ENCODE peak calls at places on chromosomes 13 and 19, in seven cellular contexts. Q is cardiac fibroblast, J is brain microvascular endothelial cell, P is nephron progenitor cell, S is A549, V is astrocyte of the spinal cord, H is tibial nerve. O is an unnamed sample.

GRCh38 chr19:39399684-39400465 is 6.8 kb upstream of the ZFP36 start:
- DNase-seq in V (no peak), J (no peak), Q (no peak), P (no peak), H (no peak), S (no peak), O (no peak)

GRCh38 chr13:38814331-38814730 is 127.5 kb downstream of the FREM2 start:
- DNase-seq in S (no peak), Q (no peak), H (no peak), J (no peak), V (no peak), P (no peak), O (no peak)

GRCh38 chr19:38736036-38736412 is 8.2 kb downstream of the CAPN12 start:
- DNase-seq in P (peak; percentile 58), Q (no peak), S (peak; percentile 81), J (no peak), H (no peak), V (no peak), O (no peak)

GRCh38 chr13:43760257-43760656 is 26.5 kb downstream of the ENOX1 start:
- DNase-seq in S (no peak), J (no peak), V (no peak), P (no peak), H (no peak), Q (no peak), O (no peak)

GRCh38 chr13:19605161-19605955 is 28.1 kb upstream of the MPHOSPH8 start:
- DNase-seq in J (no peak), H (no peak), V (no peak), P (no peak), S (no peak), Q (no peak), O (no peak)

GRCh38 chr19:3603121-3603841 is 3.4 kb downstream of the TBXA2R start:
- DNase-seq in V (no peak), P (peak; percentile 45), J (no peak), Q (no peak), H (no peak), S (no peak), O (no peak)

GRCh38 chr13:65260938-65261880 is 1968.9 kb downstream of the PCDH9 start:
- DNase-seq in H (no peak), Q (peak; percentile 5), V (peak; percentile 8), P (no peak), J (no peak), S (no peak), O (no peak)

GRCh38 chr13:98050041-98050466 is 92.8 kb upstream of the FARP1 start:
- DNase-seq in J (peak; percentile 63), V (peak; percentile 14), P (no peak), H (no peak), Q (no peak), S (peak; percentile 58), O (no peak)

GRCh38 chr19:33470040-33470330 is 51.6 kb downstream of the PEPD start:
- DNase-seq in P (no peak), V (no peak), H (peak; percentile 5), Q (no peak), J (no peak), S (no peak), O (no peak)

GRCh38 chr19:6239401-6239844 is 40.4 kb downstream of the MLLT1 start:
- DNase-seq in Q (peak; percentile 54), H (no peak), V (no peak), S (no peak), P (no peak), J (no peak), O (no peak)

GRCh38 chr19:13082192-13083007 is 20.3 kb downstream of the LYL1 start:
- DNase-seq in V (peak; percentile 95), H (no peak), S (peak; percentile 58), Q (peak; percentile 55), P (peak; percentile 61), J (peak; percentile 68), O (no peak)

GRCh38 chr19:17112271-17112670 is 36.7 kb downstream of the MYO9B start:
- DNase-seq in Q (no peak), P (peak; percentile 61), V (no peak), H (no peak), J (no peak), S (no peak), O (no peak)

GRCh38 chr19:17109300-17109699 is 33.7 kb downstream of the MYO9B start:
- DNase-seq in V (no peak), J (no peak), H (no peak), S (no peak), Q (no peak), P (no peak), O (no peak)

GRCh38 chr19:17111766-17112165 is 36.2 kb downstream of the MYO9B start:
- DNase-seq in S (no peak), H (no peak), Q (no peak), J (no peak), V (no peak), P (no peak), O (no peak)

GRCh38 chr19:17109962-17110598 is 34.5 kb downstream of the MYO9B start:
- DNase-seq in Q (no peak), J (no peak), V (no peak), H (peak; percentile 42), S (no peak), P (no peak), O (no peak)

DNA sequence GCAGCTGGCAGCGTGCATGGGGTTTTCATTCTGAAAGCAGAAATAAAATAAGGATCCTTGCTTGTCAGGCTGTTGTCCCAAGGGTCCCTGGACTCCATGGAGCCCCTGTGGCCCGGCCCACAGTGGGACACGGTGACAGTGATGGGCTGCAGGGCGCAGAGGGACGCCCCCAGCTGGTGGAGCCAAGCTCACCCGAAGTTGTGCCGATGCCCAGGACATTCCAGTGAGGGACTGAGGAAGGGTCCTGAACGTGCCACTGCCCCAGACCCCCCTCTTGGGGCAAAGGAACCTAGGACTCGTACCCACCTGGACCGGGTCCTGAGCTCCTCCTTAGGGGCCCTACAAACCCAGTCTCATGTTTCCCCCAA is 35.0 kb downstream of the MYO9B start:
- DNase-seq in V (no peak), J (no peak), S (no peak), Q (no peak), H (no peak), P (no peak), O (no peak)
- TF ChIP-seq CTCF in V (no peak), J (no peak), S (no peak), Q (no peak), H (no peak), P (no peak), O (no peak)

GRCh38 chr19:49977111-49977510 is 16.1 kb upstream of the SIGLEC11 start:
- DNase-seq in Q (no peak), P (no peak), J (no peak), V (no peak), H (no peak), S (no peak), O (no peak)

GRCh38 chr19:49975051-49975450 is 14.1 kb upstream of the SIGLEC11 start:
- DNase-seq in P (no peak), V (no peak), J (no peak), H (no peak), Q (no peak), S (no peak), O (no peak)

GRCh38 chr19:49971991-49972401 is 11.0 kb upstream of the SIGLEC11 start:
- DNase-seq in S (no peak), P (no peak), H (no peak), V (no peak), J (no peak), Q (no peak), O (no peak)

GRCh38 chr19:49976496-49976895 is 15.5 kb upstream of the SIGLEC11 start:
- DNase-seq in P (no peak), Q (no peak), V (no peak), H (no peak), J (no peak), S (no peak), O (no peak)

DNA sequence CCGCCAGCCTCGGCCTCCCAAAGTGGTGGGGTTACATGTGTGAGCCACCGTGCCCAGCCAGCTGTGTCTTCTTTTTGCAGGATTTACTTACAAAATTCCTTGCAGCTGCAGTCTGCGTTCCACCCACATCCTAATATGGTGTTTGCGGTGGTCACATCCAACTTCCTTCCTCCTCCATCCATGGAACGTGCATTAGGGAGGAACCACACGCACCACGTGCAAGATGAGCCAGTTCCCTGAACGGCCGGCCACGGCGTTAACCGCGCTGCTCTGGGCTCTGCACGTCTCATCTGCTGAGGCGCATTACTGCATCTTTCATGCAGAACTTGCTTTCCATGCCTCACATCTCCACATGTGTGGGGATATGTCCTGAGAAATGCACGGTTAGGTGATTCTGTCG is 13.0 kb upstream of the SIGLEC11 start:
- DNase-seq in Q (no peak), V (no peak), S (no peak), J (no peak), P (no peak), H (no peak), O (no peak)
- TF ChIP-seq CTCF in Q (no peak), V (no peak), S (no peak), J (no peak), P (no peak), H (no peak), O (no peak)

DNA sequence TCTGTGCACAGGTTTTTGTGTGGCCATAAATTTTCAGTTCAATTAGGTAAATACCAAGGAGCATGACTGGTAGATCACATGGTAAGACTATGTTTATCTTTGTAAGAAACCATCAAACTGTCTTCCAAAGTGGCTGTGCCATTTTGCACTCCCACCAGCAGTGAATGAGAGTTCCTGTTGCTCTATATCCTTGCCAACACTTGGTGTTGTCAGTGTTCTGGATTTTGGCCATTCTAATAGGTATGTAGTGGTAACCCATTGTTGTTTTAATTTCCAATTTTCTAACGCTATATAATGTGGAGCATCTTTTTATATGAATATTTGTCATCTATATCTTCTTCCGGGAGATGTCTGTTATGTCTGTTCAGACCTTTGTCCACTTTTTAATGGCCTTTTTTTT is 51.7 kb upstream of the MED4 start:
- DNase-seq in P (no peak), Q (no peak), V (no peak), S (no peak), J (no peak), H (no peak), O (no peak)
- TF ChIP-seq CTCF in P (no peak), Q (no peak), V (no peak), S (no peak), J (no peak), H (no peak), O (no peak)

DNA sequence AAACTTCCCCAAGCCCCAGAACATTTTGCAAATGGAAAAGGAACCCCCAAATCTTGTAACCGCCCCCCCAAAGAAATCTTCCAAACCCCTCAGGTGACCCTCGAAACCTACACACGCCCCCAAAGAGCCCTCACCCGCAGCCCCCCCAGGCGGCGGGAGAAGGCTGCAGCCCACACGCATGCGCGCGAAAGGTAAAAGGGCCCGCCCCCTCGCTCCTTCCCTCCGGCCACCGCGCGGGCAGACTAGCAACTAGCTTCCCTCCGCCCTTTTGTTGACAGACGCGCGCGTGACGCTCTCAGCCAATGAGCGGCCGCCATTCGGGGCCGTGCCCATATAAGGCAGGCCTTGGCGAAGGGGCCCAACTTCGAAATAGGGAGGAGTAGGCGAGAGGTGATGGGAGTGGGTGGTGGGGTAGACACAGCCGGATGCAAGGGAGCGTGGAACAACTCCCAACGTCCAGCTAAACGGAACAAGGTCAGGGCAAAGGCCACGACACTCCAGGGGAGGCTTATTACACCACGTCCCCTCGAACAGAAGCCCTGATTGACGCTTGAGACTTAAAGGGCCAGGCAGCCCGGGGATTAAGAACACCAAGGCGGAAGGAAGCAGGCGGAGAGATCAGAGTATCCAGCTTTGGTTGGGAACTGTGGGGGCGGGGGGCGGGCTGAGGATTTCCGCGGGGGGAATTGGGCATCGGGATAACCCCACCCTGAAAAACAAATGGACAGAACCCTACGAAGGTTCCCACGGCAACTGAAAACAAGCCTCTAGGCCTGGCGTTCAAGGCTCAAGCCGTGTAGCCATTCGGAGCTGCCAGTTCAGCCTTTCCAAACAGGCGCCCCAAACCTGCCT is 13.3 kb downstream of the FBXO46 start:
- DNase-seq in H (peak; percentile 97), V (peak; percentile 99), J (peak; percentile 97), S (peak; percentile 100), Q (peak; percentile 100), P (peak; percentile 97), O (peak; percentile 95)
- TF ChIP-seq CTCF in H (no peak), V (peak; percentile 20), J (peak; percentile 45), S (no peak), Q (peak; percentile 26), P (no peak), O (no peak)